ENCODE peak calls at places on chromosomes 4 and X, in nine cellular contexts. O, L, D, X, S, T, R, H and K are unnamed samples.
A peak's percentile ranks its signal among the peaks of the same experiment; 100 is the strongest.

GRCh38 chrX:153539171-153539978 is 21.9 kb downstream of the ATP2B3 start:
- DNase-seq in X (peak; percentile 92), H (peak; percentile 43), T (peak; percentile 67), R (peak; percentile 70), S (no peak), L (no peak), O (peak; percentile 77), D (no peak), K (peak; percentile 75)

GRCh38 chrX:9338986-9339385 is 125.9 kb upstream of the TBL1X start:
- DNase-seq in X (no peak), H (no peak), L (no peak), T (no peak), S (no peak), R (no peak), D (no peak), O (no peak), K (no peak)

GRCh38 chr4:36385951-36386561 is 104.6 kb downstream of the DTHD1 start:
- DNase-seq in L (no peak), T (no peak), D (no peak), R (no peak), S (no peak), H (peak; percentile 56), O (no peak), X (no peak), K (no peak)

GRCh38 chr4:39814403-39815185 is 116.7 kb downstream of the UBE2K start:
- DNase-seq in T (peak; percentile 40), S (no peak), O (no peak), L (no peak), R (no peak), D (no peak), H (no peak), X (no peak), K (no peak)

GRCh38 chr4:131302108-131302507 is 1847.0 kb upstream of the PCDH10 start:
- DNase-seq in R (no peak), O (no peak), X (peak; percentile 2), T (peak; percentile 42), H (no peak), L (no peak), D (no peak), S (no peak), K (no peak)

GRCh38 chr4:40916880-40917279 is 167.1 kb downstream of the NSUN7 start:
- DNase-seq in X (peak; percentile 82), H (peak; percentile 42), O (peak; percentile 52), R (peak; percentile 82), T (peak; percentile 37), D (peak; percentile 4), L (no peak), S (no peak), K (no peak)

GRCh38 chrX:7690842-7691241 is 152.1 kb upstream of the VCX start:
- DNase-seq in L (no peak), R (no peak), X (peak; percentile 48), O (no peak), S (no peak), D (no peak), T (no peak), H (no peak), K (no peak)

GRCh38 chrX:103400931-103401330 is 24.6 kb downstream of the BEX3 start:
- DNase-seq in D (no peak), X (no peak), T (no peak), S (no peak), R (no peak), O (no peak), H (no peak), L (no peak), K (no peak)

GRCh38 chrX:24117288-24117687 is 32.2 kb upstream of the ZFX start:
- DNase-seq in X (no peak), O (no peak), R (peak; percentile 39), T (peak; percentile 65), D (no peak), S (no peak), L (peak; percentile 83), H (no peak), K (no peak)

GRCh38 chrX:33434256-33435092 is 223.1 kb upstream of the DMD start:
- DNase-seq in H (peak; percentile 12), L (peak; percentile 47), S (peak; percentile 25), D (peak; percentile 11), T (peak; percentile 28), X (peak; percentile 43), O (no peak), R (peak; percentile 74), K (peak; percentile 55)

GRCh38 chr4:71004281-71004851 is 10.9 kb downstream of the DCK start:
- DNase-seq in S (no peak), T (no peak), D (no peak), L (no peak), X (no peak), R (no peak), O (peak; percentile 36), H (no peak), K (no peak)

GRCh38 chr4:124318292-124318691 is 394.2 kb downstream of the ANKRD50 start:
- DNase-seq in R (no peak), X (no peak), T (no peak), S (no peak), D (no peak), L (no peak), H (no peak), O (no peak), K (no peak)

GRCh38 chr4:87118826-87119225 is 101.6 kb downstream of the KLHL8 start:
- DNase-seq in S (no peak), H (no peak), L (no peak), D (peak; percentile 10), T (peak; percentile 50), X (peak; percentile 55), O (no peak), R (no peak), K (no peak)

GRCh38 chr4:181143241-181143854 is 1099.9 kb upstream of the TENM3 start:
- DNase-seq in L (peak; percentile 38), T (peak; percentile 67), D (peak; percentile 45), S (peak; percentile 43), R (peak; percentile 84), O (peak; percentile 83), X (peak; percentile 30), H (peak; percentile 70), K (peak; percentile 73)

GRCh38 chr4:165563851-165564250 is 185.0 kb downstream of the CPE start:
- DNase-seq in R (no peak), H (no peak), S (no peak), X (no peak), L (no peak), D (no peak), T (peak; percentile 37), O (no peak), K (no peak)

GRCh38 chr4:101977096-101977495 is 186.6 kb downstream of the BANK1 start:
- DNase-seq in O (no peak), L (no peak), R (no peak), T (peak; percentile 96), S (no peak), D (no peak), X (no peak), H (no peak), K (no peak)

GRCh38 chr4:822361-823092 is 3.4 kb downstream of the CPLX1 start:
- DNase-seq in D (no peak), L (no peak), R (no peak), O (no peak), T (no peak), X (peak; percentile 42), S (no peak), H (no peak), K (no peak)

GRCh38 chrX:45508459-45508858 is 307.8 kb upstream of the DIPK2B start:
- DNase-seq in T (peak; percentile 53), R (peak; percentile 13), H (no peak), X (no peak), D (no peak), S (no peak), L (no peak), O (no peak), K (no peak)

GRCh38 chr4:69757464-69757863 is 3.0 kb downstream of the SULT1B1 start:
- DNase-seq in D (no peak), X (no peak), L (no peak), S (no peak), O (no peak), T (no peak), R (no peak), H (no peak), K (no peak)

GRCh38 chr4:151468715-151469696 is 60.0 kb downstream of the FHIP1A start:
- DNase-seq in L (no peak), T (no peak), D (no peak), H (no peak), S (no peak), X (no peak), R (no peak), O (no peak), K (no peak)

GRCh38 chrX:130174051-130174704 is 2.4 kb downstream of the RAB33A start:
- DNase-seq in X (no peak), R (no peak), T (peak; percentile 73), H (no peak), O (peak; percentile 51), S (no peak), D (no peak), L (no peak), K (no peak)

GRCh38 chr4:11904117-11904535 is 475.4 kb upstream of the HS3ST1 start:
- DNase-seq in T (no peak), D (no peak), L (no peak), X (no peak), O (peak; percentile 76), H (peak; percentile 56), R (peak; percentile 24), S (no peak), K (peak; percentile 80)

GRCh38 chr4:145531193-145531592 is 49.5 kb downstream of the SMAD1 start:
- DNase-seq in R (peak; percentile 56), H (no peak), X (no peak), T (no peak), L (peak; percentile 27), S (no peak), O (peak; percentile 47), D (peak; percentile 43), K (no peak)

GRCh38 chr4:78510681-78511080 is 40.9 kb upstream of the ANXA3 start:
- DNase-seq in H (no peak), R (no peak), T (no peak), S (no peak), X (no peak), O (no peak), L (no peak), D (no peak), K (no peak)

GRCh38 chrX:107628662-107629532 is 587 bp downstream of the PRPS1 start:
- DNase-seq in R (peak; percentile 33), O (peak; percentile 32), D (peak; percentile 10), T (peak; percentile 61), H (peak; percentile 17), S (peak; percentile 17), X (peak; percentile 52), L (peak; percentile 12), K (no peak)

GRCh38 chrX:3743821-3744439 is 30.5 kb upstream of the PRKX start:
- DNase-seq in D (no peak), T (no peak), R (no peak), S (no peak), X (no peak), H (peak; percentile 43), L (no peak), O (no peak), K (no peak)

GRCh38 chr4:55866290-55866907 is 13.0 kb downstream of the EXOC1 start:
- DNase-seq in S (no peak), R (no peak), H (peak; percentile 20), O (no peak), T (peak; percentile 94), X (no peak), L (no peak), D (no peak), K (no peak)

GRCh38 chr4:107183155-107183774 is 147.2 kb upstream of the DKK2 start:
- DNase-seq in X (peak; percentile 8), T (peak; percentile 72), S (no peak), L (no peak), R (peak; percentile 31), D (peak; percentile 8), O (no peak), H (peak; percentile 70), K (no peak)

GRCh38 chr4:72374156-72374555 is 194.9 kb downstream of the ADAMTS3 start:
- DNase-seq in S (no peak), R (no peak), H (no peak), O (no peak), L (no peak), X (no peak), T (no peak), D (no peak), K (no peak)